ENCODE peak calls at places on chromosomes 11 and 22, in seven cellular contexts. One of them, this sample, is unnamed.

GRCh38 chr22:35792501-35792900 is 74.8 kb downstream of the APOL5 start:
- DNase-seq in IMR-90: no peak
- DNase-seq in foreskin fibroblast: no peak
- DNase-seq in brain microvascular endothelial cell: no peak
- DNase-seq in tibial artery: no peak
- DNase-seq in AG10803: no peak
- DNase-seq in body of pancreas: no peak
- DNase-seq in this sample: no peak

GRCh38 chr11:76629853-76630599 is 40.5 kb downstream of the LRRC32 start:
- DNase-seq in IMR-90: peak
- DNase-seq in foreskin fibroblast: peak
- DNase-seq in brain microvascular endothelial cell: no peak
- DNase-seq in tibial artery: peak
- DNase-seq in AG10803: peak
- DNase-seq in body of pancreas: peak
- DNase-seq in this sample: peak

GRCh38 chr22:23404689-23405365 is 175.3 kb downstream of the IGLL1 start:
- DNase-seq in IMR-90: peak
- DNase-seq in foreskin fibroblast: peak
- DNase-seq in brain microvascular endothelial cell: peak
- DNase-seq in tibial artery: no peak
- DNase-seq in AG10803: peak
- DNase-seq in body of pancreas: peak
- DNase-seq in this sample: no peak

GRCh38 chr11:1005913-1006312 is 30.6 kb downstream of the MUC6 start:
- DNase-seq in IMR-90: no peak
- DNase-seq in foreskin fibroblast: peak
- DNase-seq in brain microvascular endothelial cell: no peak
- DNase-seq in tibial artery: no peak
- DNase-seq in AG10803: no peak
- DNase-seq in body of pancreas: peak
- DNase-seq in this sample: no peak

GRCh38 chr11:59216654-59217640 is 4.2 kb upstream of the MPEG1 start:
- DNase-seq in IMR-90: peak
- DNase-seq in foreskin fibroblast: peak
- DNase-seq in brain microvascular endothelial cell: no peak
- DNase-seq in tibial artery: no peak
- DNase-seq in AG10803: peak
- DNase-seq in body of pancreas: peak
- DNase-seq in this sample: no peak

GRCh38 chr11:23494981-23495380 is 634.7 kb upstream of the CCDC179 start:
- DNase-seq in IMR-90: no peak
- DNase-seq in foreskin fibroblast: no peak
- DNase-seq in brain microvascular endothelial cell: no peak
- DNase-seq in tibial artery: no peak
- DNase-seq in AG10803: no peak
- DNase-seq in body of pancreas: no peak
- DNase-seq in this sample: no peak

GRCh38 chr11:1297576-1298473 is 11.6 kb downstream of the TOLLIP start:
- DNase-seq in IMR-90: no peak
- DNase-seq in foreskin fibroblast: no peak
- DNase-seq in brain microvascular endothelial cell: no peak
- DNase-seq in tibial artery: no peak
- DNase-seq in AG10803: no peak
- DNase-seq in body of pancreas: peak
- DNase-seq in this sample: no peak

GRCh38 chr22:23220485-23221350 is 40.4 kb downstream of the BCR start:
- DNase-seq in IMR-90: peak
- DNase-seq in foreskin fibroblast: peak
- DNase-seq in brain microvascular endothelial cell: no peak
- DNase-seq in tibial artery: no peak
- DNase-seq in AG10803: peak
- DNase-seq in body of pancreas: no peak
- DNase-seq in this sample: no peak

GRCh38 chr22:45552580-45553332 is 50.1 kb downstream of the FBLN1 start:
- DNase-seq in IMR-90: peak
- DNase-seq in foreskin fibroblast: peak
- DNase-seq in brain microvascular endothelial cell: peak
- DNase-seq in tibial artery: peak
- DNase-seq in AG10803: peak
- DNase-seq in body of pancreas: peak
- DNase-seq in this sample: peak

GRCh38 chr11:2652857-2653643 is 46.7 kb downstream of the KCNQ1OT1 start:
- DNase-seq in IMR-90: no peak
- DNase-seq in foreskin fibroblast: no peak
- DNase-seq in brain microvascular endothelial cell: no peak
- DNase-seq in tibial artery: no peak
- DNase-seq in AG10803: no peak
- DNase-seq in body of pancreas: no peak
- DNase-seq in this sample: no peak

GRCh38 chr22:27487600-27488450 is 313.7 kb downstream of the MN1 start:
- DNase-seq in IMR-90: peak
- DNase-seq in foreskin fibroblast: no peak
- DNase-seq in brain microvascular endothelial cell: peak
- DNase-seq in tibial artery: no peak
- DNase-seq in AG10803: no peak
- DNase-seq in body of pancreas: no peak
- DNase-seq in this sample: no peak

GRCh38 chr11:119363081-119363861 is 16.8 kb upstream of the MFRP start:
- DNase-seq in IMR-90: no peak
- DNase-seq in foreskin fibroblast: no peak
- DNase-seq in brain microvascular endothelial cell: no peak
- DNase-seq in tibial artery: peak
- DNase-seq in AG10803: no peak
- DNase-seq in body of pancreas: peak
- DNase-seq in this sample: no peak

GRCh38 chr22:50731811-50732624 is 6.0 kb upstream of the ACR start:
- DNase-seq in IMR-90: peak
- DNase-seq in foreskin fibroblast: peak
- DNase-seq in brain microvascular endothelial cell: peak
- DNase-seq in tibial artery: peak
- DNase-seq in AG10803: peak
- DNase-seq in body of pancreas: peak
- DNase-seq in this sample: peak

GRCh38 chr11:130051077-130051476 is 18.6 kb upstream of the APLP2 start:
- DNase-seq in IMR-90: peak
- DNase-seq in foreskin fibroblast: peak
- DNase-seq in brain microvascular endothelial cell: no peak
- DNase-seq in tibial artery: no peak
- DNase-seq in AG10803: peak
- DNase-seq in body of pancreas: no peak
- DNase-seq in this sample: no peak

GRCh38 chr22:38870791-38871359 is 1.1 kb downstream of the CBX6 start:
- DNase-seq in IMR-90: no peak
- DNase-seq in foreskin fibroblast: no peak
- DNase-seq in brain microvascular endothelial cell: no peak
- DNase-seq in tibial artery: peak
- DNase-seq in AG10803: no peak
- DNase-seq in body of pancreas: no peak
- DNase-seq in this sample: no peak

GRCh38 chr11:10747733-10748132 is 3.3 kb upstream of the CTR9 start:
- DNase-seq in IMR-90: no peak
- DNase-seq in foreskin fibroblast: no peak
- DNase-seq in brain microvascular endothelial cell: no peak
- DNase-seq in tibial artery: no peak
- DNase-seq in AG10803: no peak
- DNase-seq in body of pancreas: no peak
- DNase-seq in this sample: no peak

GRCh38 chr22:16824718-16825687 is at the start of gene XKR3:
- DNase-seq in IMR-90: no peak
- DNase-seq in foreskin fibroblast: no peak
- DNase-seq in brain microvascular endothelial cell: no peak
- DNase-seq in tibial artery: no peak
- DNase-seq in AG10803: peak
- DNase-seq in body of pancreas: no peak
- DNase-seq in this sample: no peak

GRCh38 chr11:29093416-29093815 is 923.4 kb downstream of the KCNA4 start:
- DNase-seq in IMR-90: peak
- DNase-seq in foreskin fibroblast: peak
- DNase-seq in brain microvascular endothelial cell: no peak
- DNase-seq in tibial artery: no peak
- DNase-seq in AG10803: peak
- DNase-seq in body of pancreas: no peak
- DNase-seq in this sample: no peak

GRCh38 chr22:17536269-17536668 is 27.0 kb upstream of the SLC25A18 start:
- DNase-seq in IMR-90: no peak
- DNase-seq in foreskin fibroblast: peak
- DNase-seq in brain microvascular endothelial cell: no peak
- DNase-seq in tibial artery: peak
- DNase-seq in AG10803: peak
- DNase-seq in body of pancreas: no peak
- DNase-seq in this sample: no peak

DNA sequence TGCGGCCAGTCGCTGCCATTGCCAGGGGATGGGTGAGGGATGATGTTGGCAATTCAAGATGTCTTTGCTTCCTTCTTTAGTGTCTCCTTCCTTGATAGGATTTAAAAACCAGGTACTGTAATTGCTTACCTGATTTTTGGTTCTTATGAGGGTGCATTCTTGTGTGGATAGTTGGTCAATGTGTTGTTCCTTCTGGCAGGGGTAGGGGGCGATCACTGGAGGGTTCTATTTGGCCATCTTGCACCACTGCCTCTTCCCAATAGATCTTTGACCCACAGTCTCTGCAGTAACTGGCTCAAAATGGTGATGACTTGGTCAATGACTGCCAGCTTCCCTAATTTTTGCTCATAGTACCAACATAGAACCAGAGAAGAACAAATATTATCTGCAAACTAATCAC is 680.1 kb downstream of the DLG2 start:
- DNase-seq in IMR-90: no peak
- DNase-seq in foreskin fibroblast: no peak
- DNase-seq in brain microvascular endothelial cell: no peak
- DNase-seq in tibial artery: no peak
- DNase-seq in AG10803: no peak
- DNase-seq in body of pancreas: no peak
- DNase-seq in this sample: no peak
- TF ChIP-seq CTCF in IMR-90: no peak
- TF ChIP-seq CTCF in foreskin fibroblast: no peak
- TF ChIP-seq CTCF in brain microvascular endothelial cell: no peak
- TF ChIP-seq CTCF in tibial artery: no peak
- TF ChIP-seq CTCF in AG10803: no peak
- TF ChIP-seq CTCF in body of pancreas: no peak
- TF ChIP-seq CTCF in this sample: no peak

DNA sequence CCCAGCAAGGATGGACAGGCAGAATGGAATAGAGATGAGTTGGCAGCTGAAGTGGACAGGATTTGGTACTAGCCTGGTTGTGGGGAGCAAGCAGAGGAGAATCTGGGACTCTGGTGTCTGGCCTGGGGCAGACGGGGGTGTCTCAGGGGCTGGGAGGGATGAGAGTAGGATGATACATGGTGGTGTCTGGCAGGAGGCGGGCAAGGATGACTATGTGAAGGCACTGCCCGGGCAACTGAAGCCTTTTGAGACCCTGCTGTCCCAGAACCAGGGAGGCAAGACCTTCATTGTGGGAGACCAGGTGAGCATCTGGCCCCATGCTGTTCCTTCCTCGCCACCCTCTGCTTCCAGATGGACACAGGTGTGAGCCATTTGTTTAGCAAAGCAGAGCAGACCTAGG is 2.3 kb downstream of the GSTP1 start:
- DNase-seq in IMR-90: no peak
- DNase-seq in foreskin fibroblast: no peak
- DNase-seq in brain microvascular endothelial cell: no peak
- DNase-seq in tibial artery: no peak
- DNase-seq in AG10803: no peak
- DNase-seq in body of pancreas: no peak
- DNase-seq in this sample: no peak
- H3K4me3 ChIP-seq in IMR-90: no peak
- H3K4me3 ChIP-seq in foreskin fibroblast: no peak
- H3K4me3 ChIP-seq in brain microvascular endothelial cell: no peak
- H3K4me3 ChIP-seq in tibial artery: no peak
- H3K4me3 ChIP-seq in AG10803: no peak
- H3K4me3 ChIP-seq in body of pancreas: no peak
- H3K4me3 ChIP-seq in this sample: no peak

DNA sequence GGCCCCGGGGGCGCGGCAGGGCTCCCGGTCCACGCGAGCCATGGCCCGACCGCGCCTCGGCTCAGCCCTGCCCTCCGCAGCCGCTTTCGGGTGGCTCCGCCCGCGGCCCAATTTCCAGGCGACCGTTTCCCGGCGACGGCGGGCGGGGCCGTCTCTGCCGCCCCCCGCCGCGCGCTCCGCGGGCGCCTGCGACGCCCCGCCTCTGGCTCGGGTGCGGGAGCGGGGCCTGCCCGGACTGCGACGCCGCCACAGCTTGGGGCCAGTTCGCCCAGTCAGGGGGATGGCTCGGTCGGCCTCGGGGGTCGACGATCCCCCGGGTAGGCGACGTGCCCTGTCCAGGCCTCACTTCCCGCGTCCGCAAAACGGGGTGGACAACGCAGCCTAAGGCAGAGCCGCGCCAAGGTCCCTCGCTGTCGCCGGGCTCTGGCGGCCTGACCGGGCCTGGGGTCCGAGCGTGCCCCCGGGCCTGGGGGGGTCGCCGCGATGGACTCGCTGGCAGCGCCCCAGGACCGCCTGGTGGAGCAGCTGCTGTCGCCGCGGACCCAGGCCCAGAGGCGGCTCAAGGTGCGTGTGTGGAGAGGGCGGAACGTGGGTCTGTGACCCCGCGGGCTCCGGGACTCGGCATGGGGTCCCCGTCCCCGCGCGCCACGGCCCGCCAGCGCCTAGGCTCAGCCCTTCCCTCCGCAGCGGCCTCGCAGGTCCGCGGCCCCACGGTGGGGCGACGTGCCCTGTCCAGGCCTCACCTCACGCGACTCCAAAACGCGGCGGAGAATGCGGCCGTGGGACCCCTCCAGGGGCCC is 4.2 kb downstream of the SEPTIN5 start:
- DNase-seq in IMR-90: no peak
- DNase-seq in foreskin fibroblast: no peak
- DNase-seq in brain microvascular endothelial cell: no peak
- DNase-seq in tibial artery: no peak
- DNase-seq in AG10803: no peak
- DNase-seq in body of pancreas: no peak
- DNase-seq in this sample: no peak
- TF ChIP-seq CTCF in IMR-90: no peak
- TF ChIP-seq CTCF in foreskin fibroblast: no peak
- TF ChIP-seq CTCF in brain microvascular endothelial cell: no peak
- TF ChIP-seq CTCF in tibial artery: no peak
- TF ChIP-seq CTCF in AG10803: no peak
- TF ChIP-seq CTCF in body of pancreas: no peak
- TF ChIP-seq CTCF in this sample: peak

DNA sequence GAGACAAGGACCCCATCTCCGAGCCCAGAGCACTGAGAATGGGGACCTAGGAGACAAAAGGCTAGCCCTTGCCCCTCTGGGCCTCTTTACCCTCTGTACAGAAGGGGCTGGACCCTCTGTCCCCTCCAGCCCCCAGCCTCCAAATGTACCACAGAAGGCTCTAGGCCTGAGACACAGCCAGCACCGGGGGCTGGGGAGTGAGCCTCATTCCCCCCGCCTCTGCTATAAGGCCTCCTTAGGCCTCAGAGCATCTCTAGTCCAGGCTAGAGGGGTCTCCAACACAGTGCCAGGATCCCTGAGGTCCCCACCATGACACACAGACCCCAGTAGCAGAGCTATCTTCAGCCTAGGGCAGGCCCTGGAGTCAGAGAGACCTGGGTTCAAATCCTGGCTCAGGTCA is 4.8 kb downstream of the SMTN start:
- DNase-seq in IMR-90: no peak
- DNase-seq in foreskin fibroblast: no peak
- DNase-seq in brain microvascular endothelial cell: no peak
- DNase-seq in tibial artery: no peak
- DNase-seq in AG10803: no peak
- DNase-seq in body of pancreas: no peak
- DNase-seq in this sample: peak
- H3K4me3 ChIP-seq in IMR-90: no peak
- H3K4me3 ChIP-seq in foreskin fibroblast: peak
- H3K4me3 ChIP-seq in brain microvascular endothelial cell: peak
- H3K4me3 ChIP-seq in tibial artery: peak
- H3K4me3 ChIP-seq in AG10803: peak
- H3K4me3 ChIP-seq in body of pancreas: no peak
- H3K4me3 ChIP-seq in this sample: peak

GRCh38 chr11:3709977-3710376 is 38.8 kb upstream of the CHRNA10 start:
- DNase-seq in IMR-90: peak
- DNase-seq in foreskin fibroblast: peak
- DNase-seq in brain microvascular endothelial cell: no peak
- DNase-seq in tibial artery: no peak
- DNase-seq in AG10803: peak
- DNase-seq in body of pancreas: no peak
- DNase-seq in this sample: no peak
- TF ChIP-seq CTCF in IMR-90: no peak
- TF ChIP-seq CTCF in foreskin fibroblast: no peak
- TF ChIP-seq CTCF in brain microvascular endothelial cell: no peak
- TF ChIP-seq CTCF in tibial artery: no peak
- TF ChIP-seq CTCF in AG10803: no peak
- TF ChIP-seq CTCF in body of pancreas: no peak
- TF ChIP-seq CTCF in this sample: no peak

This sample was measured in heart right ventricle.